ENCODE peak calls at places on chromosome 1, in nine cellular contexts. P, O, X, T, K, H, J, F and E are unnamed samples.

GRCh38 chr1:181931873-181932272 is 129.6 kb downstream of the ZNF648 start:
- DNase-seq in P (no peak), O (no peak), X (no peak), T (no peak), K (no peak), H (no peak), J (no peak), F (no peak), E (no peak)

GRCh38 chr1:167454929-167455785 is 63.2 kb downstream of the CD247 start:
- DNase-seq in P (peak; percentile 79), O (peak; percentile 87), X (peak; percentile 92), T (peak; percentile 69), K (peak; percentile 40), H (peak; percentile 87), J (peak; percentile 48), F (peak; percentile 41), E (peak; percentile 77)

GRCh38 chr1:171346866-171347265 is 32.9 kb downstream of the FMO4 start:
- DNase-seq in P (no peak), O (no peak), X (no peak), T (no peak), K (no peak), H (no peak), J (no peak), F (no peak), E (no peak)

GRCh38 chr1:217021400-217021799 is 298.2 kb upstream of the ESRRG start:
- DNase-seq in P (no peak), O (no peak), X (no peak), T (no peak), K (no peak), H (no peak), J (no peak), F (no peak), E (no peak)

GRCh38 chr1:173400387-173400995 is 76.6 kb upstream of the PRDX6 start:
- DNase-seq in P (no peak), O (no peak), X (no peak), T (no peak), K (no peak), H (no peak), J (no peak), F (no peak), E (no peak)

GRCh38 chr1:226708967-226709396 is 30.1 kb downstream of the ITPKB start:
- DNase-seq in P (no peak), O (no peak), X (no peak), T (no peak), K (no peak), H (no peak), J (no peak), F (no peak), E (no peak)

GRCh38 chr1:21662426-21663250 is 6.5 kb downstream of the RAP1GAP start:
- DNase-seq in P (no peak), O (no peak), X (no peak), T (peak; percentile 10), K (no peak), H (no peak), J (peak; percentile 2), F (no peak), E (no peak)

GRCh38 chr1:219123041-219123440 is 50.6 kb upstream of the LYPLAL1 start:
- DNase-seq in P (no peak), O (no peak), X (no peak), T (no peak), K (peak; percentile 43), H (no peak), J (peak; percentile 23), F (no peak), E (no peak)

GRCh38 chr1:169933999-169934725 is 40.5 kb upstream of the SCYL3 start:
- DNase-seq in P (no peak), O (no peak), X (no peak), T (no peak), K (no peak), H (no peak), J (no peak), F (peak; percentile 5), E (peak; percentile 43)

GRCh38 chr1:53431244-53431643 is 28.0 kb upstream of the DMRTB1 start:
- DNase-seq in P (no peak), O (no peak), X (no peak), T (no peak), K (no peak), H (no peak), J (no peak), F (no peak), E (no peak)

GRCh38 chr1:53430779-53431178 is 28.4 kb upstream of the DMRTB1 start:
- DNase-seq in P (no peak), O (no peak), X (no peak), T (no peak), K (no peak), H (no peak), J (no peak), F (no peak), E (no peak)

GRCh38 chr1:53435151-53435550 is 24.0 kb upstream of the DMRTB1 start:
- DNase-seq in P (no peak), O (no peak), X (no peak), T (no peak), K (no peak), H (no peak), J (no peak), F (no peak), E (no peak)

GRCh38 chr1:53431725-53432306 is 27.4 kb upstream of the DMRTB1 start:
- DNase-seq in P (no peak), O (no peak), X (no peak), T (no peak), K (no peak), H (no peak), J (no peak), F (no peak), E (no peak)

GRCh38 chr1:53430256-53430655 is 28.9 kb upstream of the DMRTB1 start:
- DNase-seq in P (no peak), O (no peak), X (no peak), T (no peak), K (no peak), H (no peak), J (no peak), F (no peak), E (no peak)
- TF ChIP-seq EP300 in P (no peak), O (no peak), X (no peak), T (no peak), K (no peak), H (no peak), J (no peak), F (no peak), E (no peak)

DNA sequence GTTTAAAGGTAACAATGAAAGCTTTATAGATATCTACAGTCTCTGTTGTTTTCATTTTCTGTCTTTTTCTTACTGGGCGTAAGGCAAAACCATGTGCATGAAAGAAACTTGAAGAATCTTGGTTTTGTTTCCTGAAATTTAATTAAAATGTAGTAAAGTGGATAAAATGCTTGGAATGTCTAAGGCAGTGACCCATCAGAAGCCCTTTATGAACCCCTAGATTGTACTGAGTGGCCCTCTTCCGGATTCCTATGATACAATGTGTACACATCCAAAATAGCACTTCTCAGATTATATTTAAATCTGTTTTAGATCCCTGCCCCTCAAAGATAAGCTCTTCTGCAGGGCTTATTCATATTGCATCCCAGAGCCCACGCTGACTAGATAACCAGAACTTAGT is 142.8 kb downstream of the LRRC7 start:
- DNase-seq in P (no peak), O (no peak), X (no peak), T (no peak), K (no peak), H (no peak), J (no peak), F (no peak), E (no peak)
- H3K4me3 ChIP-seq in P (no peak overlapping the region), O (no peak overlapping the region), X (no peak overlapping the region), T (no peak overlapping the region), K (no peak overlapping the region), H (no peak overlapping the region), J (no peak overlapping the region), F (no peak overlapping the region), E (no peak overlapping the region)

DNA sequence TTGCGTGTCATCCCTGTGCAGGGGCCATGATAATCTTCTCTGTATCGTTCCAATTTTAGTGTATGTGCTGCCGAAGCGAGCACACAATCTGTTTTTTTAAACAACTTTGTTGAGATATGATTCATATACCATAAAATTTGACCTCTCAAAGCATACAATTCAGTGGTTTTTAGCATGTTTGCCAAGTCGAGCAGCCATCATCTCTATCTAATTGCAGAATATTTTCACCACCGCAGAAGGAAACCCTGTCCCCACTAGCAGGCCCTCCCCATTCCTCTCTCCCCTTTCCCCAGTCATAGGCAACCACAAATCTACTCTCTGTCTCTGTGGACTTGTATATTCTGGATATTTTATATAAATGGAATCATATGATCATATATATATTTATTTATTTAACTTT is 78.7 kb upstream of the TINAGL1 start:
- DNase-seq in P (no peak), O (no peak), X (no peak), T (no peak), K (no peak), H (no peak), J (no peak), F (no peak), E (no peak)
- TF ChIP-seq EP300 in P (no peak), O (no peak), X (no peak), T (no peak), K (no peak), H (no peak), J (no peak), F (no peak), E (no peak)

GRCh38 chr1:43372172-43372571 is 4.4 kb upstream of the ELOVL1 start:
- DNase-seq in P (no peak), O (no peak), X (no peak), T (no peak), K (no peak), H (no peak), J (no peak), F (no peak), E (no peak)

GRCh38 chr1:43370564-43370963 is 2.8 kb upstream of the ELOVL1 start:
- DNase-seq in P (no peak), O (no peak), X (no peak), T (no peak), K (no peak), H (no peak), J (no peak), F (no peak), E (no peak)

GRCh38 chr1:43377831-43378230 is 10.0 kb upstream of the ELOVL1 start:
- DNase-seq in P (no peak), O (no peak), X (no peak), T (no peak), K (no peak), H (no peak), J (no peak), F (no peak), E (no peak)

GRCh38 chr1:43376723-43377235 is 9.0 kb upstream of the ELOVL1 start:
- DNase-seq in P (no peak), O (no peak), X (no peak), T (no peak), K (no peak), H (no peak), J (no peak), F (no peak), E (no peak)

GRCh38 chr1:43373034-43373940 is 5.5 kb upstream of the ELOVL1 start:
- DNase-seq in P (no peak), O (no peak), X (no peak), T (no peak), K (no peak), H (no peak), J (no peak), F (peak; percentile 67), E (no peak)
- H3K4me3 ChIP-seq in P (no peak overlapping the region), O (no peak overlapping the region), X (no peak overlapping the region), T (no peak overlapping the region), K (no peak overlapping the region), H (no peak overlapping the region), J (no peak overlapping the region), F (no peak overlapping the region), E (no peak overlapping the region)

DNA sequence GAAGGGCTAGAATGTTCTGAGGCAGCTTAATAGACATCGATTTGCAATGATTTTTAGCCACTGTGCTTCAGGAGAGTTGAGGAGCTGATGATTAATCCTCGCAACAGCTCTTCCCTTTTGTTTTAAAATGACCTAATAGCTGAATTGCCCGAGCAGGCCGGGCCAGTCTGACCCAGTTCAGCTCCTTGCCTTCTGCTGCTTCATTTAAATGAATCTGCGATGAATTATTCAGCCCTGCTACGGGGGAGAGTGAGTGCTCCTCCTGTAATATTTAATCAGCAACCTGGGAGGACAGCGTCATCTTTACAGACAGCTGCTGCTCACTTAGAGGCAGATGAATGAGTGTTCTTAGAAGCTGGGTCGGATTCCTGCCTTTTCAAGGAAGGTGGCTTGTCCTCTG is 325.1 kb downstream of the CAMTA1 start:
- DNase-seq in P (no peak), O (no peak), X (no peak), T (no peak), K (no peak), H (no peak), J (no peak), F (no peak), E (no peak)
- TF ChIP-seq EP300 in P (no peak), O (no peak), X (no peak), T (no peak), K (no peak), H (no peak), J (no peak), F (no peak), E (no peak)